ENCODE peak calls at places on chromosomes 4 and X, in five cellular contexts. N, B, V, A and W are unnamed samples.
A peak's percentile ranks its signal among the peaks of the same experiment; 100 is the strongest.

GRCh38 chr4:56310401-56310800 is 76.9 kb downstream of the AASDH start:
- DNase-seq in N (no peak), B (peak; percentile 63), V (no peak), A (no peak), W (no peak)

GRCh38 chrX:27307546-27307945 is 155.6 kb downstream of the PPP4R3C start:
- DNase-seq in N (no peak), B (no peak), V (no peak), A (no peak), W (no peak)

GRCh38 chrX:104668550-104668949 is 102.6 kb downstream of the IL1RAPL2 start:
- DNase-seq in N (peak; percentile 14), B (no peak), V (peak; percentile 18), A (peak; percentile 1), W (no peak)

GRCh38 chr4:3807861-3808521 is 41.8 kb downstream of the ADRA2C start:
- DNase-seq in N (peak; percentile 88), B (no peak), V (no peak), A (no peak), W (no peak)

GRCh38 chr4:26325191-26325590 is 4.4 kb downstream of the RBPJ start:
- DNase-seq in N (peak; percentile 50), B (no peak), V (no peak), A (peak; percentile 67), W (no peak)

GRCh38 chr4:79576480-79576803 is 168.4 kb upstream of the GK2 start:
- DNase-seq in N (peak; percentile 56), B (no peak), V (peak; percentile 37), A (peak; percentile 18), W (no peak)

GRCh38 chrX:10156199-10157031 is at the start of gene CLCN4:
- DNase-seq in N (peak; percentile 74), B (no peak), V (no peak), A (no peak), W (no peak)

GRCh38 chr4:145154573-145154972 is 25.8 kb downstream of the OTUD4 start:
- DNase-seq in N (peak; percentile 50), B (no peak), V (no peak), A (peak; percentile 35), W (no peak)

GRCh38 chr4:86307432-86307831 is 52.4 kb downstream of the MAPK10 start:
- DNase-seq in N (no peak), B (no peak), V (no peak), A (no peak), W (no peak)

GRCh38 chr4:83639849-83640493 is 104.1 kb downstream of the GPAT3 start:
- DNase-seq in N (peak; percentile 76), B (no peak), V (peak; percentile 44), A (peak; percentile 80), W (no peak)

GRCh38 chr4:174047363-174047762 is 236.1 kb downstream of the FBXO8 start:
- DNase-seq in N (no peak), B (no peak), V (no peak), A (no peak), W (no peak)

GRCh38 chrX:27575565-27575964 is 14.6 kb upstream of the DCAF8L2 start:
- DNase-seq in N (no peak), B (no peak), V (no peak), A (peak; percentile 54), W (no peak)

GRCh38 chr4:8236920-8237195 is 32.7 kb upstream of the HTRA3 start:
- DNase-seq in N (no peak), B (no peak), V (no peak), A (no peak), W (no peak)

GRCh38 chrX:69165116-69165651 is at the start of gene PJA1:
- DNase-seq in N (peak; percentile 80), B (peak; percentile 90), V (peak; percentile 75), A (peak; percentile 57), W (peak; percentile 88)

GRCh38 chrX:84469226-84469625 is 33.0 kb downstream of the HDX start:
- DNase-seq in N (no peak), B (no peak), V (peak; percentile 63), A (peak; percentile 42), W (no peak)

GRCh38 chr4:35163189-35163588 is 1081.1 kb downstream of the ARAP2 start:
- DNase-seq in N (peak; percentile 27), B (no peak), V (no peak), A (no peak), W (no peak)

GRCh38 chrX:115573172-115573571 is 12.2 kb downstream of the PLS3 start:
- DNase-seq in N (no peak), B (no peak), V (no peak), A (no peak), W (no peak)

GRCh38 chr4:647481-647880 is 22.1 kb downstream of the PDE6B start:
- DNase-seq in N (no peak), B (no peak), V (no peak), A (no peak), W (no peak)

GRCh38 chr4:42339935-42340406 is 57.3 kb upstream of the SHISA3 start:
- DNase-seq in N (peak; percentile 51), B (no peak), V (no peak), A (peak; percentile 53), W (no peak)

GRCh38 chrX:38061335-38061734 is 55.0 kb downstream of the SYTL5 start:
- DNase-seq in N (no peak), B (no peak), V (no peak), A (peak; percentile 44), W (no peak)

GRCh38 chr4:78611215-78611558 is 59.6 kb downstream of the ANXA3 start:
- DNase-seq in N (no peak), B (no peak), V (no peak), A (no peak), W (no peak)

GRCh38 chr4:14835708-14836107 is 166.6 kb upstream of the CPEB2 start:
- DNase-seq in N (no peak), B (no peak), V (no peak), A (no peak), W (no peak)

GRCh38 chr4:76429636-76430035 is 5.4 kb upstream of the SHROOM3 start:
- DNase-seq in N (no peak), B (no peak), V (no peak), A (no peak), W (no peak)

GRCh38 chr4:40592034-40592433 is 37.6 kb downstream of the RBM47 start:
- DNase-seq in N (no peak), B (no peak), V (no peak), A (no peak), W (no peak)

GRCh38 chrX:16739574-16739973 is 20.2 kb downstream of the SYAP1 start:
- DNase-seq in N (peak; percentile 66), B (no peak), V (no peak), A (no peak), W (no peak)

GRCh38 chr4:146585761-146586333 is 52.8 kb upstream of the POU4F2 start:
- DNase-seq in N (no peak), B (no peak), V (no peak), A (peak; percentile 46), W (no peak)

GRCh38 chr4:152016325-152016665 is 255.5 kb upstream of the GATB start:
- DNase-seq in N (no peak), B (no peak), V (no peak), A (no peak), W (no peak)

GRCh38 chrX:71292669-71293379 is 8.7 kb upstream of the ITGB1BP2 start:
- DNase-seq in N (no peak), B (no peak), V (no peak), A (peak; percentile 72), W (no peak)